ENCODE peak calls at places on chromosomes 5 and 9, in nine cellular contexts. D, A, M, E, B, P, F, O and S are unnamed samples.
A peak's percentile ranks its signal among the peaks of the same experiment; 100 is the strongest.

GRCh38 chr5:28305891-28306290 is 1267.5 kb upstream of the CDH9 start:
- DNase-seq in D (no peak), A (no peak), M (no peak), E (no peak), B (no peak), P (no peak), F (no peak), O (no peak), S (no peak)

GRCh38 chr9:128528445-128529160 is 23.8 kb upstream of the SPTAN1 start:
- DNase-seq in D (no peak), A (no peak), M (no peak), E (no peak), B (no peak), P (no peak), F (no peak), O (no peak), S (no peak)

GRCh38 chr5:137617806-137618205 is 118.1 kb downstream of the KLHL3 start:
- DNase-seq in D (no peak), A (no peak), M (no peak), E (no peak), B (no peak), P (no peak), F (no peak), O (no peak), S (no peak)

GRCh38 chr9:128911529-128912035 is 9.2 kb upstream of the PHYHD1 start:
- DNase-seq in D (peak; percentile 64), A (no peak), M (no peak), E (no peak), B (peak; percentile 18), P (peak; percentile 77), F (peak; percentile 71), O (no peak), S (no peak)

GRCh38 chr5:139271201-139272027 is 22.1 kb upstream of the MATR3 start:
- DNase-seq in D (no peak), A (no peak), M (no peak), E (no peak), B (peak; percentile 59), P (no peak), F (no peak), O (no peak), S (no peak)

GRCh38 chr9:132878695-132879064 is at the start of gene SPACA9:
- DNase-seq in D (no peak), A (peak; percentile 93), M (peak; percentile 73), E (peak; percentile 62), B (peak; percentile 55), P (peak; percentile 80), F (peak; percentile 72), O (peak; percentile 94), S (no peak)

GRCh38 chr5:147461915-147462314 is 48.0 kb downstream of the DPYSL3 start:
- DNase-seq in D (no peak), A (no peak), M (no peak), E (no peak), B (no peak), P (no peak), F (no peak), O (no peak), S (no peak)

GRCh38 chr5:135182675-135183074 is 148.6 kb upstream of the PITX1 start:
- DNase-seq in D (no peak), A (peak; percentile 60), M (no peak), E (no peak), B (no peak), P (no peak), F (no peak), O (no peak), S (no peak)

GRCh38 chr5:122707796-122708195 is 67.1 kb upstream of the SNX2 start:
- DNase-seq in D (no peak), A (no peak), M (no peak), E (no peak), B (no peak), P (no peak), F (no peak), O (no peak), S (no peak)

GRCh38 chr5:122703214-122703613 is 71.7 kb upstream of the SNX2 start:
- DNase-seq in D (no peak), A (no peak), M (no peak), E (no peak), B (no peak), P (no peak), F (no peak), O (no peak), S (no peak)

GRCh38 chr5:122702524-122702875 is 72.4 kb upstream of the SNX2 start:
- DNase-seq in D (no peak), A (no peak), M (no peak), E (no peak), B (no peak), P (no peak), F (no peak), O (no peak), S (no peak)

GRCh38 chr5:122704247-122705036 is 70.4 kb upstream of the SNX2 start:
- DNase-seq in D (no peak), A (no peak), M (no peak), E (no peak), B (peak; percentile 46), P (no peak), F (no peak), O (no peak), S (no peak)

DNA sequence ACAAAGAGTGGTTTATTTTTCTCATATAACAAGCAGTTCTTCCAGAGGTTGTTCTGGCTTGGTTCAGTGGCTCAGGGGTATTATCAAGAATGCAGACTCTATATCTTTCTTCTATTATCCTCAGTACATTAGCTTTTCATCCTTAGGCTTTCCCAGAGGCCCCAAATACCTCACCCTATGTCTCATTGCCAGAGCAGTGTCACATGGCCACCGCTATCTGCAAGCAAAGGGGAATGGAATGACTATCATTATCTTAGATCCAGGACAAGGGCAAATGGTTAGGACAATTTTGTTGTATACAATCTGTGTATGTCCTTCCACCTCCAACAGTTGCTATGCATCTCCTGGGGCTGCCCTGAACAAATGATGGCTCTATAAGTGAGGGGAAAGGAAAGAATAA is 69.0 kb upstream of the SNX2 start:
- DNase-seq in D (no peak), A (no peak), M (no peak), E (no peak), B (no peak), P (no peak), F (no peak), O (no peak), S (no peak)
- TF ChIP-seq POLR2A in D (no peak), A (no peak), M (no peak), E (no peak), B (no peak), P (no peak), F (no peak), O (no peak), S (no peak)

GRCh38 chr5:167731951-167732350 is 559.5 kb upstream of the WWC1 start:
- DNase-seq in D (no peak), A (no peak), M (no peak), E (no peak), B (no peak), P (no peak), F (no peak), O (no peak), S (no peak)

GRCh38 chr5:167736992-167737391 is 554.5 kb upstream of the WWC1 start:
- DNase-seq in D (no peak), A (no peak), M (no peak), E (no peak), B (no peak), P (no peak), F (no peak), O (no peak), S (no peak)

GRCh38 chr5:167730121-167730520 is 561.3 kb upstream of the WWC1 start:
- DNase-seq in D (no peak), A (no peak), M (no peak), E (no peak), B (no peak), P (no peak), F (no peak), O (no peak), S (no peak)

GRCh38 chr5:167730656-167731055 is 560.8 kb upstream of the WWC1 start:
- DNase-seq in D (no peak), A (no peak), M (no peak), E (no peak), B (no peak), P (no peak), F (no peak), O (no peak), S (no peak)

GRCh38 chr5:167732499-167732898 is 558.9 kb upstream of the WWC1 start:
- DNase-seq in D (no peak), A (no peak), M (no peak), E (no peak), B (no peak), P (no peak), F (no peak), O (no peak), S (no peak)
- H3K27ac ChIP-seq in D (no peak overlapping the region), A (no peak overlapping the region), M (no peak overlapping the region), E (no peak overlapping the region), B (no peak overlapping the region), P (no peak overlapping the region), F (no peak overlapping the region), O (no peak overlapping the region), S (no peak overlapping the region)

DNA sequence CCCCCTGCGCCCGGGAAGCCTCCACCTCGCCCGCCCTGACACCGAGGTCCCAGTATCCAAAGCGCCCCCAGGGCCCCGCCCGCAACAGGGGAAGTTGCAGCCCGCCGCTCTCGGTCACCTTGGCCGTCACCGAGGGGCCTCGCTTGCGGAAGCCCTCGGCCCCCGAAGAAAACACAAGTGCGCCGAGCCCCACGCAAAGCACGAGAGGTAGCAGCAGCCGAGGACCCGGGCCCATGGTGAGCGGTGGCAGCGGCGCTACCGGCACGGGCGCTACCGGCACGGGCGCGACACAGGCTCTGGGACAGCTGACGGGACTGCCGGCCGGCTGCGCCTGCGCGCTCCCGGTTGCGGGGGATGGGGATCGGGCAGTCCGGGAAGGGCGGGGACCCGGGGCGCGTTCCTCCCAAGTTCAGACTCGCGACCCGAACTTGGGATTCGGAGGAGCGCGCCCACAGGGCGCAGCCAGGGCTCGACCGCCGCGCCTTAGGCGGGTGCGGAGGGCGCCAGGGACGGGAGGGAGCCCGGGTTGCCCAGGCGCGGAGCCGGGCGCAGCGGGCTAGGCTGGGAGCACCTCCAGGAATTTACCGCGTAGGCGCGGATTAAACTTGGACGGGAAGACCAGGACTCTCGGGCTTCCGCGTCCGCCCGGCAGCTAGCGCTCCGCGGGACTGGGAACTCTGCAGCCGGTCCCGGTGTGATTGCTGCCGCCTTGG is at the start of gene PPIC:
- DNase-seq in D (peak; percentile 36), A (peak; percentile 95), M (peak; percentile 83), E (peak; percentile 89), B (peak; percentile 69), P (peak; percentile 81), F (peak; percentile 87), O (peak; percentile 90), S (no peak)
- TF ChIP-seq POLR2AphosphoS5 in D (no peak), A (peak; percentile 63), M (peak; percentile 41), E (peak; percentile 69), B (no peak), P (peak; percentile 77), F (no peak), O (no peak), S (peak; percentile 53)

GRCh38 chr5:60846298-60846697 is 2.2 kb upstream of the ELOVL7 start:
- DNase-seq in D (no peak), A (no peak), M (no peak), E (no peak), B (no peak), P (no peak), F (no peak), O (no peak), S (no peak)

GRCh38 chr5:60841361-60841760 is 2.7 kb downstream of the ELOVL7 start:
- DNase-seq in D (no peak), A (no peak), M (no peak), E (no peak), B (no peak), P (no peak), F (no peak), O (no peak), S (no peak)

GRCh38 chr5:60844429-60844890 is 391 bp upstream of the ELOVL7 start:
- DNase-seq in D (no peak), A (no peak), M (no peak), E (no peak), B (no peak), P (no peak), F (no peak), O (no peak), S (no peak)

GRCh38 chr5:60842859-60843692 is 993 bp downstream of the ELOVL7 start:
- DNase-seq in D (no peak), A (no peak), M (no peak), E (no peak), B (peak; percentile 16), P (no peak), F (peak; percentile 22), O (no peak), S (no peak)

GRCh38 chr5:60843693-60844428 is at the start of gene ELOVL7:
- DNase-seq in D (peak; percentile 70), A (no peak), M (peak; percentile 64), E (peak; percentile 79), B (peak; percentile 80), P (peak; percentile 80), F (peak; percentile 84), O (no peak), S (no peak)
- TF ChIP-seq POLR2A in D (peak; percentile 76), A (no peak), M (no peak), E (peak; percentile 18), B (peak; percentile 48), P (no peak), F (no peak), O (no peak), S (no peak)